ENCODE peak calls at places on chromosomes 6 and 20, in six cellular contexts. M, N, P, H, D and S are unnamed samples. For H3K27me3, the result is how much of the 10 kb centered on the place peaks cover.

GRCh38 chr20:59583428-59584277 is 20.7 kb upstream of the PHACTR3 start:
- DNase-seq in M (peak), N (no peak), P (no peak), H (no peak), D (peak), S (no peak)

GRCh38 chr6:120681204-120681603 is 653.1 kb downstream of the TBC1D32 start:
- DNase-seq in M (no peak), N (no peak), P (no peak), H (no peak), D (no peak), S (no peak)

GRCh38 chr20:3483784-3484183 is 13.0 kb downstream of the ATRN start:
- DNase-seq in M (no peak), N (no peak), P (no peak), H (no peak), D (no peak), S (no peak)

GRCh38 chr6:106974999-106975698 is 620 bp upstream of the CD24 start:
- DNase-seq in M (peak), N (peak), P (no peak), H (peak), D (peak), S (peak)

GRCh38 chr6:3766219-3766618 is 14.7 kb upstream of the PXDC1 start:
- DNase-seq in M (no peak), N (no peak), P (no peak), H (no peak), D (no peak), S (no peak)

GRCh38 chr20:25011831-25012241 is 19.3 kb upstream of the APMAP start:
- DNase-seq in M (no peak), N (no peak), P (no peak), H (peak), D (peak), S (no peak)

GRCh38 chr6:163554663-163555062 is 140.1 kb downstream of the QKI start:
- DNase-seq in M (no peak), N (peak), P (no peak), H (peak), D (peak), S (peak)

GRCh38 chr6:54861846-54862616 is 15.5 kb downstream of the FAM83B start:
- DNase-seq in M (no peak), N (no peak), P (no peak), H (no peak), D (no peak), S (no peak)

GRCh38 chr20:61608275-61609085 is 356.4 kb downstream of the CDH4 start:
- DNase-seq in M (no peak), N (peak), P (no peak), H (no peak), D (peak), S (no peak)

GRCh38 chr6:104633125-104633524 is 226.6 kb downstream of the HACE1 start:
- DNase-seq in M (no peak), N (no peak), P (no peak), H (no peak), D (no peak), S (no peak)

GRCh38 chr6:153108320-153108719 is 22.8 kb downstream of the RGS17 start:
- DNase-seq in M (no peak), N (no peak), P (no peak), H (no peak), D (no peak), S (no peak)

GRCh38 chr6:132456700-132457143 is 55.4 kb upstream of the MOXD1 start:
- DNase-seq in M (no peak), N (no peak), P (no peak), H (no peak), D (peak), S (no peak)

GRCh38 chr6:106037060-106037459 is 49.1 kb upstream of the PRDM1 start:
- DNase-seq in M (no peak), N (no peak), P (no peak), H (no peak), D (no peak), S (no peak)

GRCh38 chr20:52532674-52533073 is 341.1 kb upstream of the ZFP64 start:
- DNase-seq in M (no peak), N (no peak), P (no peak), H (no peak), D (no peak), S (no peak)

GRCh38 chr6:75207211-75207984 is 1.5 kb upstream of the COL12A1 start:
- DNase-seq in M (peak), N (peak), P (no peak), H (no peak), D (peak), S (no peak)

GRCh38 chr6:16667509-16667908 is 93.8 kb downstream of the ATXN1 start:
- DNase-seq in M (no peak), N (no peak), P (no peak), H (no peak), D (no peak), S (no peak)

GRCh38 chr6:53813096-53813495 is 18.3 kb downstream of the LRRC1 start:
- DNase-seq in M (no peak), N (no peak), P (no peak), H (no peak), D (no peak), S (no peak)

GRCh38 chr6:3585320-3585935 is 128.6 kb upstream of the SLC22A23 start:
- DNase-seq in M (no peak), N (no peak), P (no peak), H (no peak), D (no peak), S (no peak)

GRCh38 chr20:35171753-35172433 is at the start of gene PROCR:
- DNase-seq in M (peak), N (peak), P (peak), H (peak), D (peak), S (peak)

GRCh38 chr6:25649611-25650010 is 2.4 kb upstream of the SCGN start:
- DNase-seq in M (no peak), N (no peak), P (no peak), H (no peak), D (no peak), S (no peak)

GRCh38 chr6:33686981-33687975 is 24.2 kb downstream of the UQCC2 start:
- DNase-seq in M (no peak), N (no peak), P (no peak), H (no peak), D (no peak), S (no peak)

GRCh38 chr20:49964964-49965780 is 17.6 kb upstream of the SNAI1 start:
- DNase-seq in M (no peak), N (peak), P (peak), H (no peak), D (peak), S (no peak)

GRCh38 chr6:127146935-127147334 is 28.5 kb downstream of the RSPO3 start:
- DNase-seq in M (no peak), N (no peak), P (no peak), H (no peak), D (no peak), S (no peak)

GRCh38 chr6:6005467-6006427 is 978 bp downstream of the NRN1 start:
- DNase-seq in M (no peak), N (no peak), P (no peak), H (no peak), D (no peak), S (no peak)

GRCh38 chr20:62980970-62981369 is 25.8 kb downstream of the BHLHE23 start:
- DNase-seq in M (no peak), N (no peak), P (no peak), H (no peak), D (no peak), S (peak)

GRCh38 chr6:36064770-36065396 is 37.3 kb downstream of the MAPK14 start:
- DNase-seq in M (no peak), N (no peak), P (no peak), H (peak), D (no peak), S (peak)

GRCh38 chr20:37359331-37359730 is 13.4 kb downstream of the SRC start:
- DNase-seq in M (peak), N (no peak), P (no peak), H (peak), D (peak), S (no peak)
- TF ChIP-seq POLR2A in M (no peak), N (no peak), P (no peak), H (no peak), D (no peak), S (no peak)

GRCh38 chr20:46030290-46031013 is 1.4 kb downstream of the SLC12A5 start:
- DNase-seq in M (no peak), N (no peak), P (no peak), H (no peak), D (no peak), S (no peak)
- H3K27me3 ChIP-seq in M (under half), N (half or more), P (under half), H (under half), D (half or more), S (under half)

GRCh38 chr20:44310664-44311639 is at the start of gene FITM2:
- DNase-seq in M (peak), N (peak), P (peak), H (peak), D (peak), S (peak)
- TF ChIP-seq POLR2A in M (peak), N (peak), P (peak), H (peak), D (peak), S (peak)

DNA sequence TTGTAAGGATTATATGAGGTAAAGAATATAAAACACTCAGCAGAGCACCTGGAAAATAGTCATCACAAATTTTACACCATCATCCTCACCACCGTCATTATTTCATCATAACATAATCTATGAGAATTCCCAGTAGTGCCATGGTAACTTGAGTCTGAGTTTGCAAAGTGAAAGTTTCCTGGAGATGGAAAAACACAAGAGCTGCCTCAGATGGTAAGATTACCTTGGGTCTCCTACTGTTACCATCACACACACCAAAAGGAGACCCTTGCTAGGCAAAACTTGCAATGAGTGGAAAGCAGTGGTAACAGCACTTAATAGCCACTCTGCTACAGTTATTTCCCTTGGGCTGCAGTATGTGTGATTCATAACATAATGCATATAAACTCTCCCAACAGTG is 589.8 kb downstream of the RNF144B start:
- DNase-seq in M (no peak), N (no peak), P (no peak), H (no peak), D (no peak), S (no peak)
- H3K27me3 ChIP-seq in M (under half), N (under half), P (under half), H (under half), D (under half), S (under half)

GRCh38 chr6:19804362-19805145 is 32.6 kb upstream of the ID4 start:
- DNase-seq in M (peak), N (peak), P (peak), H (peak), D (peak), S (peak)

GRCh38 chr6:19806971-19807396 is 30.2 kb upstream of the ID4 start:
- DNase-seq in M (no peak), N (no peak), P (no peak), H (no peak), D (no peak), S (no peak)

GRCh38 chr6:19802656-19803055 is 34.5 kb upstream of the ID4 start:
- DNase-seq in M (no peak), N (no peak), P (no peak), H (no peak), D (no peak), S (no peak)

GRCh38 chr6:19805146-19805515 is 32.0 kb upstream of the ID4 start:
- DNase-seq in M (no peak), N (no peak), P (peak), H (no peak), D (no peak), S (no peak)

GRCh38 chr6:19803331-19804330 is 33.5 kb upstream of the ID4 start:
- DNase-seq in M (no peak), N (no peak), P (no peak), H (no peak), D (no peak), S (no peak)
- TF ChIP-seq POLR2A in M (no peak), N (no peak), P (no peak), H (no peak), D (no peak), S (no peak)

GRCh38 chr6:150535151-150535816 is 64.4 kb upstream of the PLEKHG1 start:
- DNase-seq in M (no peak), N (no peak), P (no peak), H (no peak), D (no peak), S (no peak)
- H3K27me3 ChIP-seq in M (under half), N (under half), P (under half), H (under half), D (under half), S (under half)

GRCh38 chr6:122669868-122670267 is 59.7 kb downstream of the PKIB start:
- DNase-seq in M (no peak), N (no peak), P (no peak), H (no peak), D (no peak), S (no peak)
- TF ChIP-seq POLR2A in M (no peak), N (no peak), P (no peak), H (no peak), D (no peak), S (no peak)